ENCODE peak calls at places on chromosomes 7 and 10, in nine cellular contexts. T, X, H, P, M, Q, W, G and F are unnamed samples. For H3K4me1, the result is how much of the 10 kb centered on the place peaks cover.

GRCh38 chr10:100986952-100987684 is at the start of the genes MRPL43 and TWNK:
- DNase-seq in P (peak), W (peak), G (peak), X (peak), M (peak), Q (peak), H (peak), T (peak), F (peak)

GRCh38 chr7:91628742-91629141 is 251.8 kb downstream of the MTERF1 start:
- DNase-seq in P (no peak), G (no peak), M (no peak), T (no peak), W (no peak), H (no peak), X (no peak), Q (no peak), F (no peak)

GRCh38 chr7:111741811-111742240 is 179.5 kb upstream of the IMMP2L start:
- DNase-seq in P (peak), T (peak), G (no peak), X (peak), H (peak), W (peak), M (peak), Q (peak), F (peak)

GRCh38 chr7:26480166-26480565 is 188.5 kb downstream of the SNX10 start:
- DNase-seq in X (no peak), M (no peak), T (no peak), Q (no peak), W (no peak), G (no peak), P (no peak), H (no peak), F (peak)

GRCh38 chr7:155224116-155224811 is 73.4 kb upstream of the INSIG1 start:
- DNase-seq in P (no peak), T (no peak), X (no peak), G (no peak), W (no peak), H (no peak), Q (no peak), M (no peak), F (no peak)

GRCh38 chr7:81627565-81628287 is 142.1 kb downstream of the HGF start:
- DNase-seq in P (peak), M (no peak), Q (no peak), X (no peak), T (no peak), H (no peak), W (no peak), G (no peak), F (no peak)

GRCh38 chr7:149716007-149716931 is 57.1 kb downstream of the ZNF467 start:
- DNase-seq in Q (no peak), P (peak), T (no peak), W (no peak), G (no peak), M (no peak), H (no peak), X (no peak), F (no peak)

GRCh38 chr10:28788252-28788651 is 110.9 kb downstream of the BAMBI start:
- DNase-seq in W (no peak), G (no peak), M (no peak), T (no peak), X (no peak), P (no peak), Q (no peak), H (no peak), F (no peak)

GRCh38 chr10:4081691-4082111 is 296.7 kb upstream of the KLF6 start:
- DNase-seq in W (no peak), G (peak), Q (no peak), P (peak), T (no peak), X (no peak), M (peak), H (no peak), F (no peak)

GRCh38 chr10:84200537-84201243 is 6.4 kb downstream of the CDHR1 start:
- DNase-seq in H (no peak), M (no peak), Q (no peak), T (no peak), W (no peak), X (no peak), P (no peak), G (no peak), F (no peak)

GRCh38 chr7:7018290-7018689 is 164.1 kb upstream of the C1GALT1 start:
- DNase-seq in G (no peak), H (no peak), M (no peak), W (no peak), T (no peak), Q (no peak), X (no peak), P (no peak), F (no peak)

GRCh38 chr7:17307969-17308648 is 9.7 kb downstream of the AHR start:
- DNase-seq in W (no peak), P (no peak), H (no peak), G (no peak), M (no peak), Q (no peak), X (no peak), T (no peak), F (peak)

GRCh38 chr7:17304926-17305325 is 6.5 kb downstream of the AHR start:
- DNase-seq in W (no peak), Q (peak), T (no peak), H (no peak), G (no peak), P (peak), M (no peak), X (peak), F (no peak)

GRCh38 chr7:17305387-17306171 is 7.1 kb downstream of the AHR start:
- DNase-seq in Q (no peak), H (no peak), X (no peak), M (no peak), P (peak), G (no peak), T (no peak), W (no peak), F (no peak)

GRCh38 chr7:17307558-17307957 is 9.1 kb downstream of the AHR start:
- DNase-seq in T (no peak), G (no peak), W (no peak), X (no peak), M (no peak), Q (no peak), P (peak), H (no peak), F (no peak)

GRCh38 chr7:17307033-17307432 is 8.6 kb downstream of the AHR start:
- DNase-seq in X (no peak), P (peak), M (no peak), W (no peak), H (no peak), Q (no peak), G (no peak), T (no peak), F (no peak)
- H3K4me1 ChIP-seq in X (under half), P (half or more), M (under half), W (under half), H (under half), Q (under half), G (under half), T (under half), F (under half)

DNA sequence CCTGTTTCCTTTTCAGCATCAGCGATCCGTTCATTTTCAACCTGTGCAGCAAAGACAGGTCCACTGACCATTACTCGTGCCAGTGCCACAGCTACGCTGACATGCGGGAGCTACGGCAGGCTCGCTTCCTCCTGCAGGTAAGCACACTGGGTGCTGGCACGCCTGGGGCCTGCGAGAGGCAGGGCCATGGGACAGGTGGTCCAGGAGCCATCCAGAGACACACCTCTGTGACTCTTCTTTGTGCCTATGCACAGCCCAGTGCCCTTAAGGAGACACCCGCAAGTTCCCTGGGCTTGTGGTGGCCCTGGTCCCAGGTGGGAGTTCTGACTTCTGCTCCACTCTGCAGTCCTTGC is 42.2 kb downstream of the LRRC18 start:
- DNase-seq in P (no peak), T (no peak), Q (no peak), X (no peak), G (no peak), W (no peak), M (no peak), H (no peak), F (no peak)
- H3K4me1 ChIP-seq in P (under half), T (under half), Q (under half), X (under half), G (under half), W (under half), M (under half), H (under half), F (under half)

GRCh38 chr7:74483402-74484336 is 30.0 kb downstream of the GTF2IRD1 start:
- DNase-seq in X (no peak), G (no peak), T (no peak), M (no peak), Q (peak), W (no peak), P (peak), H (peak), F (no peak)
- H3K4me1 ChIP-seq in X (under half), G (under half), T (under half), M (under half), Q (under half), W (under half), P (under half), H (under half), F (under half)

DNA sequence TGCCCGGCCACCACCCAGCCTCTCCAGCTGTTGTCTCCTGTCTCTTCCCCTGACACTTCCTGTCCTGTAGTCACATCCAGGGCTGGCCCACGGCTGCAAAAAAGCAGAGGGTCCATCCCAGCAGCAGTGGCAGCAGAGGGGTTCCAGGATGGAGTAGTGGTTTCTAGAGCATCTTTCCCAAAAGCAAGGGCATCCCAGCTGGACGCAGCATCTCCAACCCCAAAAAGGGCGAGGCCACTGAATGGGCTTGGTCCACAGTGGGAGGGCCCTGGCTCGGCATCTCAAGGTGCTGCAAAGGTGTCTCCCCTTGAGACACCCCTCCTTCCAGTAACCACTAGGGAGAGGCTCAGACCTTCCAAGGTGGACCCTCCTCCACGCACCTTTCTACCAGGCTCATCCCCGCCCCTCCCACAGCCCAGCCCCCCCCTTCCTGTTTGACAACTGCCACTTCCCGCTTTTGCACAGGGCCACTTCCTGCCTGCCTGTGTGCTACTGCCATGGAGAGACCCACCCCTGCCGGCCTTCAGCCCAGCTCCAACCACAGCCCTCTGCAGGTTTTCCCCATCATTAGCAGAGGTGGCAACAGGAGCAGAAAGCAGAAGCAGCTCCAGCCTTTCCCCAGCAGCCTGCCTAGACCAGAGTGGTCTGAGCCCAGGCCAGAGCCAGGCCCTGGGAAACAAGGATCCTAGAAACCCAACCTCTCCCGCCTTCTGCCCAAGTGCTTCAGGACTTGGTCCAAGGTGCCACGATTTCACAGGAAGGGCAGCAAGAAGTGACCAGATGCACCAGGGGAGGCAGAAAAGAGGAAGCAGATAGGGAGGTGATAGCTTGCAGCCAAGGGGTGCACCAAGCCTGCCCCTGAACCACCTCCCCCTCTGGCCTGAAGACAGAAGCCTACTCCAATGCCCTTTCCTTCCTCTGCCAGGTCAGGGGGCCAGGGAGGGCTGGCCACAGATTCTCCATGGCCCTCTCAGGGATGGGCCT is 8.6 kb downstream of the CAMK2G start:
- DNase-seq in Q (no peak), P (no peak), G (no peak), W (no peak), H (peak), M (peak), T (peak), X (peak), F (no peak)
- H3K4me1 ChIP-seq in Q (under half), P (under half), G (under half), W (under half), H (under half), M (under half), T (half or more), X (half or more), F (under half)

GRCh38 chr7:151755131-151755787 is 121.7 kb downstream of the PRKAG2 start:
- DNase-seq in Q (no peak), P (peak), X (no peak), W (no peak), H (peak), G (peak), T (no peak), M (no peak), F (no peak)
- H3K4me1 ChIP-seq in Q (under half), P (under half), X (under half), W (under half), H (under half), G (under half), T (under half), M (under half), F (under half)

DNA sequence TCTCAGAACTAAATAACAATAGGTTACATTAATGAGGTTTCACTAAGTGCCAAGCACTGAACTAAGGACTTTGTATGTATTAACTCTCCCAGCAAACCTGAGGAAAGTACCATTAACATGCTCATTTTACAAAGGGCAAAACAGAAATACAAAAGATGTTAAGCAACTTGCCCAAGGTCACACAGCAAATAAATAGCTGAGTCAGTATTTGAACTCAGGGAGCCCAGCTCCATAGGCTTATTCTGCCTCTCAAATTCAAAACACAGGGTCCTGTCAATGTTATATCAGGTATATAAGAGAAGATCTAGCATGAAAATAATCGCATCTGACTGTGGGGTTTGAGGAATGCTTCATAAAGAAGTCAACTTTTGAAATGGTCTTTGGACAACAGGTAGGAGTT is 29.7 kb downstream of the PPP1R3C start:
- DNase-seq in G (no peak), T (no peak), X (no peak), M (no peak), Q (no peak), P (no peak), W (no peak), H (no peak), F (no peak)
- H3K4me1 ChIP-seq in G (under half), T (under half), X (under half), M (under half), Q (under half), P (half or more), W (under half), H (under half), F (under half)

GRCh38 chr10:70321897-70322890 is 38.4 kb upstream of the NPFFR1 start:
- DNase-seq in X (no peak), G (no peak), H (no peak), P (no peak), T (no peak), W (no peak), M (no peak), Q (no peak), F (no peak)
- H3K4me1 ChIP-seq in X (under half), G (under half), H (under half), P (under half), T (under half), W (under half), M (under half), Q (under half), F (under half)

GRCh38 chr7:101804087-101804631 is 13.3 kb upstream of the CUX1 start:
- DNase-seq in H (no peak), Q (no peak), G (no peak), W (no peak), P (peak), M (no peak), X (peak), T (no peak), F (peak)

GRCh38 chr7:101804642-101805401 is 12.6 kb upstream of the CUX1 start:
- DNase-seq in T (no peak), W (no peak), G (no peak), X (peak), M (no peak), Q (peak), H (no peak), P (peak), F (peak)

GRCh38 chr7:101803203-101804086 is 14.0 kb upstream of the CUX1 start:
- DNase-seq in G (no peak), W (no peak), Q (no peak), X (no peak), H (no peak), T (no peak), M (no peak), P (no peak), F (no peak)
- H3K4me1 ChIP-seq in G (under half), W (under half), Q (under half), X (under half), H (under half), T (under half), M (under half), P (under half), F (under half)